ENCODE peak calls at places on chromosomes 4 and X, in ten cellular contexts. R, F, V, A, W, J, G, T, H and S are unnamed samples.

GRCh38 chr4:110614173-110614948 is 8.5 kb downstream of the PITX2 start:
- DNase-seq in R (no peak), F (no peak), V (no peak), A (no peak), W (no peak), J (no peak), G (no peak), T (no peak), H (no peak), S (no peak)

GRCh38 chr4:2451036-2451520 is 17.8 kb upstream of the RNF4 start:
- DNase-seq in R (no peak), F (no peak), V (no peak), A (no peak), W (no peak), J (no peak), G (no peak), T (no peak), H (no peak), S (no peak)

GRCh38 chr4:23878912-23879732 is 10.7 kb downstream of the PPARGC1A start:
- DNase-seq in R (no peak), F (no peak), V (no peak), A (no peak), W (no peak), J (no peak), G (no peak), T (no peak), H (peak; percentile 73), S (no peak)

GRCh38 chrX:114267127-114267526 is 316.8 kb upstream of the HTR2C start:
- DNase-seq in R (no peak), F (no peak), V (no peak), A (no peak), W (no peak), J (no peak), G (no peak), T (no peak), H (no peak), S (no peak)

GRCh38 chrX:74107666-74108065 is 196.3 kb upstream of the ZCCHC13 start:
- DNase-seq in R (no peak), F (no peak), V (no peak), A (no peak), W (no peak), J (no peak), G (no peak), T (no peak), H (no peak), S (no peak)

GRCh38 chr4:1985287-1985686 is 23.5 kb downstream of the NELFA start:
- DNase-seq in R (no peak), F (no peak), V (no peak), A (no peak), W (no peak), J (no peak), G (peak; percentile 67), T (no peak), H (no peak), S (no peak)

GRCh38 chrX:916235-916609 is 285.6 kb downstream of the SHOX start:
- DNase-seq in R (no peak), F (no peak), V (no peak), A (no peak), W (no peak), J (no peak), G (no peak), T (peak; percentile 70), H (no peak), S (no peak)

GRCh38 chr4:167616471-167616870 is 382.2 kb upstream of the SPOCK3 start:
- DNase-seq in R (no peak), F (no peak), V (no peak), A (no peak), W (no peak), J (peak; percentile 13), G (no peak), T (no peak), H (no peak), S (no peak)

GRCh38 chrX:148659481-148659880 is 159.1 kb downstream of the AFF2 start:
- DNase-seq in R (no peak), F (no peak), V (no peak), A (no peak), W (no peak), J (no peak), G (no peak), T (peak; percentile 20), H (no peak), S (no peak)

GRCh38 chr4:148017801-148018200 is 285.9 kb downstream of the ARHGAP10 start:
- DNase-seq in R (no peak), F (no peak), V (peak; percentile 72), A (no peak), W (no peak), J (no peak), G (no peak), T (no peak), H (no peak), S (no peak)

GRCh38 chrX:82087699-82088098 is 885.8 kb downstream of the SH3BGRL start:
- DNase-seq in R (no peak), F (no peak), V (no peak), A (peak; percentile 19), W (no peak), J (no peak), G (no peak), T (no peak), H (no peak), S (peak; percentile 21)

GRCh38 chr4:113232194-113232593 is 182.7 kb downstream of the ANK2 start:
- DNase-seq in R (no peak), F (no peak), V (no peak), A (no peak), W (no peak), J (no peak), G (no peak), T (peak; percentile 13), H (no peak), S (no peak)

GRCh38 chr4:146445198-146446150 is 76.3 kb downstream of the SLC10A7 start:
- DNase-seq in R (no peak), F (no peak), V (no peak), A (no peak), W (no peak), J (no peak), G (no peak), T (no peak), H (no peak), S (no peak)

GRCh38 chr4:146453192-146453591 is 68.5 kb downstream of the SLC10A7 start:
- DNase-seq in R (no peak), F (no peak), V (no peak), A (no peak), W (no peak), J (no peak), G (no peak), T (no peak), H (no peak), S (no peak)

GRCh38 chr4:146446555-146446954 is 75.2 kb downstream of the SLC10A7 start:
- DNase-seq in R (no peak), F (no peak), V (no peak), A (no peak), W (no peak), J (no peak), G (no peak), T (no peak), H (no peak), S (no peak)

GRCh38 chr4:146450524-146450923 is 71.2 kb downstream of the SLC10A7 start:
- DNase-seq in R (no peak), F (no peak), V (no peak), A (no peak), W (no peak), J (no peak), G (no peak), T (no peak), H (no peak), S (no peak)
- H3K4me3 ChIP-seq in R (no peak overlapping the region), F (no peak overlapping the region), V (no peak overlapping the region), A (no peak overlapping the region), W (no peak overlapping the region), J (no peak overlapping the region), G (no peak overlapping the region), T (no peak overlapping the region), H (no peak overlapping the region), S (no peak overlapping the region)

GRCh38 chr4:52665592-52665991 is 6.5 kb upstream of the USP46 start:
- DNase-seq in R (no peak), F (no peak), V (no peak), A (no peak), W (no peak), J (peak; percentile 47), G (no peak), T (no peak), H (no peak), S (no peak)
- TF ChIP-seq CTCF in R (no peak), F (no peak), V (peak; percentile 19), A (peak; percentile 7), W (no peak), J (peak; percentile 72), G (no peak), T (peak; percentile 8), H (peak; percentile 16), S (peak; percentile 49)

GRCh38 chrX:25006586-25007058 is 9.1 kb downstream of the ARX start:
- DNase-seq in R (no peak), F (no peak), V (no peak), A (no peak), W (no peak), J (no peak), G (no peak), T (no peak), H (no peak), S (no peak)

GRCh38 chrX:25004485-25005032 is 11.2 kb downstream of the ARX start:
- DNase-seq in R (no peak), F (no peak), V (no peak), A (no peak), W (no peak), J (no peak), G (no peak), T (no peak), H (no peak), S (no peak)

GRCh38 chrX:25004040-25004439 is 11.7 kb downstream of the ARX start:
- DNase-seq in R (no peak), F (no peak), V (no peak), A (no peak), W (no peak), J (no peak), G (no peak), T (no peak), H (no peak), S (no peak)

GRCh38 chrX:25005382-25006185 is 10.2 kb downstream of the ARX start:
- DNase-seq in R (no peak), F (no peak), V (no peak), A (no peak), W (no peak), J (no peak), G (no peak), T (no peak), H (no peak), S (no peak)

DNA sequence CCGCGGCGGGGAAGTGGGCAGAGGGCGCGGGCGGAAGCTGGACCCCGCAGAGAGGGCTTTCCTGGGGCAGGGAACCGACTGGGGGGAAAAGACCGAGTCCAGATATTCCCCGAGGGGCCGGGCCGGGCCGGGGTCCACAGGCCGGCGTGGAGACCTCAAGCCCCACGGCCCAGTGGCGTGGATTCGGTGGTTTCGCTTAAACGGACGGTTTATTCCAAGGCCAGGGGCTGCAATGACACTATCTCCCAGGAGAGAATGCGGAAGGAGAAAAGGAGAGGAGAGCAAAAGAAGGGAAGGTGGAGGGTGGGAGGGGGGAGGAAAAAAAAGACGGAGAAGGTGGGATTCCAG is 10.8 kb downstream of the ARX start:
- DNase-seq in R (no peak), F (no peak), V (no peak), A (no peak), W (no peak), J (no peak), G (no peak), T (no peak), H (no peak), S (no peak)
- H3K4me3 ChIP-seq in R (no peak overlapping the region), F (no peak overlapping the region), V (peak overlapping the region; percentile 5), A (peak overlapping the region; percentile 39), W (no peak overlapping the region), J (peak overlapping the region; percentile 51), G (peak overlapping the region; percentile 38), T (peak overlapping the region; percentile 29), H (peak overlapping the region; percentile 10), S (peak overlapping the region; percentile 49)

GRCh38 chrX:85627363-85627762 is 247.9 kb upstream of the POF1B start:
- DNase-seq in R (no peak), F (no peak), V (no peak), A (no peak), W (no peak), J (peak; percentile 39), G (no peak), T (no peak), H (peak; percentile 8), S (no peak)
- TF ChIP-seq CTCF in R (no peak), F (no peak), V (no peak), A (no peak), W (peak; percentile 56), J (peak; percentile 56), G (no peak), T (peak; percentile 35), H (no peak), S (peak; percentile 22)